ENCODE peak calls at places on chromosomes 3 and 15, in ten cellular contexts. T, B, D, G, K, S, Y, Z, X and L are unnamed samples.

GRCh38 chr3:140447136-140447535 is 230.7 kb upstream of the TRIM42 start:
- DNase-seq in T (no peak), B (no peak), D (no peak), G (no peak), K (no peak), S (no peak), Y (no peak), Z (no peak), X (no peak), L (peak; percentile 17)

GRCh38 chr3:183393625-183394024 is 34.8 kb downstream of the MCF2L2 start:
- DNase-seq in T (no peak), B (no peak), D (peak; percentile 20), G (no peak), K (no peak), S (no peak), Y (no peak), Z (peak; percentile 75), X (no peak), L (no peak)

GRCh38 chr3:5187920-5188418 is 462 bp downstream of the EDEM1 start:
- DNase-seq in T (peak; percentile 24), B (peak; percentile 41), D (peak; percentile 76), G (peak; percentile 39), K (no peak), S (no peak), Y (peak; percentile 73), Z (peak; percentile 76), X (peak; percentile 25), L (peak; percentile 41)

GRCh38 chr3:44000586-44000985 is 241.1 kb upstream of the TOPAZ1 start:
- DNase-seq in T (no peak), B (no peak), D (peak; percentile 84), G (peak; percentile 70), K (no peak), S (no peak), Y (no peak), Z (no peak), X (no peak), L (peak; percentile 76)

GRCh38 chr3:14520149-14520548 is 20.0 kb downstream of the GRIP2 start:
- DNase-seq in T (no peak), B (peak; percentile 39), D (no peak), G (no peak), K (no peak), S (no peak), Y (no peak), Z (no peak), X (no peak), L (no peak)

GRCh38 chr3:20240154-20240883 is 54.3 kb upstream of the SGO1 start:
- DNase-seq in T (no peak), B (no peak), D (peak; percentile 2), G (no peak), K (no peak), S (no peak), Y (no peak), Z (no peak), X (no peak), L (no peak)

GRCh38 chr15:52318729-52319500 is 23.3 kb upstream of the MYO5C start:
- DNase-seq in T (no peak), B (no peak), D (no peak), G (no peak), K (no peak), S (no peak), Y (no peak), Z (no peak), X (no peak), L (no peak)

GRCh38 chr3:117962750-117963149 is 1071.9 kb downstream of the IGSF11 start:
- DNase-seq in T (peak; percentile 79), B (no peak), D (peak; percentile 79), G (no peak), K (no peak), S (no peak), Y (no peak), Z (no peak), X (no peak), L (peak; percentile 50)

GRCh38 chr15:34810455-34811146 is 15.3 kb upstream of the ACTC1 start:
- DNase-seq in T (peak; percentile 100), B (no peak), D (peak; percentile 98), G (peak; percentile 64), K (no peak), S (no peak), Y (no peak), Z (no peak), X (peak; percentile 96), L (peak; percentile 96)

GRCh38 chr3:102733811-102734574 is 299.2 kb downstream of the ZPLD1 start:
- DNase-seq in T (no peak), B (no peak), D (peak; percentile 65), G (peak; percentile 9), K (peak; percentile 5), S (no peak), Y (no peak), Z (no peak), X (no peak), L (peak; percentile 89)

GRCh38 chr15:37108725-37109124 is 8.4 kb upstream of the MEIS2 start:
- DNase-seq in T (no peak), B (no peak), D (no peak), G (no peak), K (no peak), S (no peak), Y (no peak), Z (no peak), X (no peak), L (no peak)

GRCh38 chr15:37107754-37108724 is 7.7 kb upstream of the MEIS2 start:
- DNase-seq in T (no peak), B (no peak), D (no peak), G (no peak), K (peak; percentile 12), S (no peak), Y (no peak), Z (peak; percentile 53), X (no peak), L (no peak)

GRCh38 chr15:37109151-37109912 is 9.0 kb upstream of the MEIS2 start:
- DNase-seq in T (no peak), B (peak; percentile 74), D (no peak), G (no peak), K (peak; percentile 48), S (no peak), Y (peak; percentile 72), Z (no peak), X (no peak), L (no peak)

GRCh38 chr15:37111427-37111717 is 11.0 kb upstream of the MEIS2 start:
- DNase-seq in T (no peak), B (no peak), D (no peak), G (no peak), K (no peak), S (no peak), Y (no peak), Z (no peak), X (no peak), L (no peak)

GRCh38 chr15:37109952-37110630 is 9.7 kb upstream of the MEIS2 start:
- DNase-seq in T (no peak), B (peak; percentile 67), D (peak; percentile 61), G (no peak), K (no peak), S (no peak), Y (peak; percentile 75), Z (peak; percentile 51), X (no peak), L (peak; percentile 34)
- H3K4me1 ChIP-seq in T (peaks cover 2% of the 10 kb centered on the region), B (peaks cover 4% of the 10 kb centered on the region), D (peaks cover 3% of the 10 kb centered on the region), G (no peaks in the 10 kb centered on the region), K (peaks cover 4% of the 10 kb centered on the region), S (no peaks in the 10 kb centered on the region), Y (peaks cover 46% of the 10 kb centered on the region), Z (peaks cover 34% of the 10 kb centered on the region), X (peaks cover 4% of the 10 kb centered on the region), L (peaks cover 2% of the 10 kb centered on the region)

GRCh38 chr3:130679218-130679617 is 67.4 kb downstream of the PIK3R4 start:
- DNase-seq in T (no peak), B (no peak), D (no peak), G (no peak), K (no peak), S (no peak), Y (no peak), Z (no peak), X (no peak), L (no peak)
- H2AFZ ChIP-seq in T (no peak overlapping the region), B (no peak overlapping the region), D (no peak overlapping the region), G (no peak overlapping the region), K (no peak overlapping the region), S (no peak overlapping the region), Y (no peak overlapping the region), Z (no peak overlapping the region), X (no peak overlapping the region), L (no peak overlapping the region)

GRCh38 chr15:59298876-59299275 is 73.8 kb downstream of the MYO1E start:
- DNase-seq in T (no peak), B (no peak), D (no peak), G (no peak), K (no peak), S (no peak), Y (no peak), Z (no peak), X (no peak), L (no peak)
- H3K4me1 ChIP-seq in T (peaks cover 30% of the 10 kb centered on the region), B (peaks cover 5% of the 10 kb centered on the region), D (peaks cover 79% of the 10 kb centered on the region), G (peaks cover 75% of the 10 kb centered on the region), K (peaks cover 10% of the 10 kb centered on the region), S (peaks cover 80% of the 10 kb centered on the region), Y (peaks cover 25% of the 10 kb centered on the region), Z (peaks cover 7% of the 10 kb centered on the region), X (peaks cover 17% of the 10 kb centered on the region), L (peaks cover 29% of the 10 kb centered on the region)

GRCh38 chr3:149713730-149714654 is 38.3 kb downstream of the COMMD2 start:
- DNase-seq in T (no peak), B (no peak), D (no peak), G (no peak), K (no peak), S (no peak), Y (no peak), Z (no peak), X (no peak), L (no peak)

GRCh38 chr3:149716984-149717383 is 35.3 kb downstream of the COMMD2 start:
- DNase-seq in T (no peak), B (no peak), D (no peak), G (no peak), K (no peak), S (no peak), Y (no peak), Z (no peak), X (no peak), L (no peak)

GRCh38 chr3:149715247-149715646 is 37.0 kb downstream of the COMMD2 start:
- DNase-seq in T (no peak), B (no peak), D (no peak), G (no peak), K (no peak), S (no peak), Y (no peak), Z (no peak), X (no peak), L (no peak)

GRCh38 chr3:149720918-149721317 is 31.4 kb downstream of the COMMD2 start:
- DNase-seq in T (no peak), B (no peak), D (no peak), G (no peak), K (no peak), S (no peak), Y (no peak), Z (no peak), X (no peak), L (no peak)

DNA sequence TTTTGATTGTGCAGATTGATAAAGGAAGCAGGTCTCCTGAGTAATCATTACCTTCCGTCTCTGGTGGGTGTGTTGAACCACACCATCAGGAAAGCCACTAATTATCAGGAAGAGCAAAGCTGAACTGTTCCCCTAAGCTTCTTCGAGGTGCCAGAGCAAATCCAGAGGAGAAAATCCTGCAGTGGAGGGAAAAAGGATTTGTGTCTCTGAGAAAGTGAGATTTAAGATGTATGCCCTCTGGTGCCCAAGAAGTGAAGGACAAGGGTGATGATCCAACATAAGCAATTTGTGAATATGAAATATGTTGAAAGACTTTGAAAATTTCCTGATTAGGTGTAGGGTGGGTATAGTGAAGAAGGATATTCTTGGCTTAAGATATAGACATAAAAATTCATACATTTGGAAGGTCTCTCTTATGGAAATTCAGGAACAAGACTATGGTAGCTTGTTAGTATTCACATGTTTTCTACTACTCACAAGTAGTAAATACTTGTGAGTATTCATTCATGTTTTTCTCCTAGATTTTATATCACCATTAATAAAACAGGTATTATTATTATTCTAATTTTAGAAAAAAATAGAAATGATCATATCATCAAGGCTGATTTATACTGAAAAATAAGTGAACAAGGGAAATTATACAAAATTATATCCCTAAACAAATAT is 34.8 kb downstream of the COMMD2 start:
- DNase-seq in T (peak; percentile 82), B (peak; percentile 42), D (peak; percentile 80), G (peak; percentile 88), K (peak; percentile 49), S (peak; percentile 65), Y (peak; percentile 77), Z (peak; percentile 61), X (peak; percentile 58), L (peak; percentile 67)
- H2AFZ ChIP-seq in T (peak overlapping the region; percentile 57), B (no peak overlapping the region), D (peak overlapping the region; percentile 31), G (peak overlapping the region; percentile 66), K (peak overlapping the region; percentile 83), S (peak overlapping the region; percentile 99), Y (peak overlapping the region; percentile 93), Z (peak overlapping the region; percentile 21), X (no peak overlapping the region), L (peak overlapping the region; percentile 67)